ENCODE peak calls at places on chromosomes 12 and 14, in five cellular contexts. A is heart left ventricle, S is cardiac muscle cell, Y is astrocyte of the spinal cord, F is LNCaP clone FGC. T is an unnamed sample.

GRCh38 chr14:99035268-99035667 is 236.7 kb downstream of the BCL11B start:
- DNase-seq in A (peak; percentile 65), S (peak; percentile 51), Y (peak; percentile 33), F (no peak), T (peak; percentile 68)

GRCh38 chr12:1776139-1776975 is 44.0 kb upstream of the LRTM2 start:
- DNase-seq in S (peak; percentile 60), F (no peak), A (no peak), Y (peak; percentile 66), T (peak; percentile 93)

GRCh38 chr12:27505771-27506170 is 18.2 kb upstream of the PPFIBP1 start:
- DNase-seq in F (no peak), Y (peak; percentile 53), A (no peak), S (peak; percentile 31), T (no peak)

GRCh38 chr14:63770187-63770807 is 42.4 kb upstream of the SGPP1 start:
- DNase-seq in A (peak; percentile 43), Y (peak; percentile 58), S (peak; percentile 77), F (peak; percentile 22), T (peak; percentile 60)

GRCh38 chr14:23605931-23606585 is 27.5 kb upstream of the JPH4 start:
- DNase-seq in F (no peak), A (no peak), Y (no peak), S (no peak), T (peak; percentile 16)

GRCh38 chr14:57362356-57362755 is 28.0 kb upstream of the NAA30 start:
- DNase-seq in Y (peak; percentile 5), A (no peak), F (no peak), S (peak; percentile 46), T (no peak)

GRCh38 chr14:100734031-100734990 is 7.6 kb downstream of the DLK1 start:
- DNase-seq in Y (no peak), F (no peak), A (peak; percentile 20), S (no peak), T (no peak)

GRCh38 chr12:24424889-24425600 is 475.6 kb upstream of the SOX5 start:
- DNase-seq in S (no peak), A (no peak), F (no peak), Y (no peak), T (no peak)

GRCh38 chr14:101554991-101555668 is 6.2 kb upstream of the DIO3 start:
- DNase-seq in Y (no peak), S (no peak), F (no peak), A (no peak), T (no peak)

GRCh38 chr14:29321646-29322045 is 555.1 kb downstream of the FOXG1 start:
- DNase-seq in A (no peak), S (peak; percentile 58), Y (peak; percentile 72), F (no peak), T (peak; percentile 48)

GRCh38 chr14:51131516-51131915 is 36.6 kb upstream of the TRIM9 start:
- DNase-seq in S (no peak), Y (no peak), A (no peak), F (no peak), T (peak; percentile 43)

GRCh38 chr14:50677527-50678063 is 9.5 kb upstream of the SAV1 start:
- DNase-seq in A (no peak), F (no peak), Y (peak; percentile 64), S (peak; percentile 67), T (peak; percentile 85)

GRCh38 chr14:60651936-60652673 is 2.8 kb upstream of the SIX1 start:
- DNase-seq in F (no peak), S (no peak), A (no peak), Y (no peak), T (no peak)

GRCh38 chr14:24329736-24330135 is 5.1 kb downstream of the ADCY4 start:
- DNase-seq in F (no peak), A (peak; percentile 61), Y (no peak), S (no peak), T (no peak)

GRCh38 chr12:115374480-115375187 is 690.7 kb upstream of the TBX3 start:
- DNase-seq in A (no peak), S (no peak), F (no peak), Y (no peak), T (peak; percentile 76)

GRCh38 chr12:61536525-61536924 is 723.7 kb upstream of the USP15 start:
- DNase-seq in S (no peak), A (no peak), Y (no peak), F (no peak), T (peak; percentile 35)

GRCh38 chr14:77303417-77304156 is 17.1 kb downstream of the POMT2 start:
- DNase-seq in A (no peak), Y (peak; percentile 95), F (peak; percentile 46), S (peak; percentile 85), T (peak; percentile 98)

DNA sequence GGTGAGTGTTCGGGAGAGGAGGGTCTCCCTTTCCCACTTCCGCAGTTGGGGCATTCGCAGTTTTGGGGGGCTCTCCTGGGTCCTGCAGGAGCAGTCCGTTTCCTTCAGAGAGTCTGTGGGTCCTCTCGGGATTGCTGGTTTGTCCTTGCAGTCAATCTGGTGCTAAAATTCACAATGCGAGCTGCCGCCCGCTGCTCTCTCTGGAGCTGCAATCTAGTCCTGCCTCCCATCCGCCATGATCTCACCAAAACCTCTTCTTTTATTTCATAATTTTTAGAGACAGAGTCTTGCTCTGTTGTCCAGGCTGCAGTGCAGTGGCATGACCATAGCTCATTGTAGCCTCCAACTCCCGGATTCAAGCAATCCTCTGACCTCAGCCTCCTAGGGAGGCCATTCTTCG is 22.5 kb downstream of the RNFT2 start:
- DNase-seq in A (no peak), F (no peak), S (no peak), Y (no peak), T (no peak)
- H3K4me3 ChIP-seq in A (no peak overlapping the region), F (no peak overlapping the region), S (no peak overlapping the region), Y (no peak overlapping the region), T (no peak overlapping the region)

GRCh38 chr12:102454808-102455760 is 25.3 kb downstream of the IGF1 start:
- DNase-seq in A (peak; percentile 37), F (no peak), Y (no peak), S (peak; percentile 51), T (no peak)
- H3K4me3 ChIP-seq in A (no peak overlapping the region), F (no peak overlapping the region), Y (no peak overlapping the region), S (no peak overlapping the region), T (no peak overlapping the region)

DNA sequence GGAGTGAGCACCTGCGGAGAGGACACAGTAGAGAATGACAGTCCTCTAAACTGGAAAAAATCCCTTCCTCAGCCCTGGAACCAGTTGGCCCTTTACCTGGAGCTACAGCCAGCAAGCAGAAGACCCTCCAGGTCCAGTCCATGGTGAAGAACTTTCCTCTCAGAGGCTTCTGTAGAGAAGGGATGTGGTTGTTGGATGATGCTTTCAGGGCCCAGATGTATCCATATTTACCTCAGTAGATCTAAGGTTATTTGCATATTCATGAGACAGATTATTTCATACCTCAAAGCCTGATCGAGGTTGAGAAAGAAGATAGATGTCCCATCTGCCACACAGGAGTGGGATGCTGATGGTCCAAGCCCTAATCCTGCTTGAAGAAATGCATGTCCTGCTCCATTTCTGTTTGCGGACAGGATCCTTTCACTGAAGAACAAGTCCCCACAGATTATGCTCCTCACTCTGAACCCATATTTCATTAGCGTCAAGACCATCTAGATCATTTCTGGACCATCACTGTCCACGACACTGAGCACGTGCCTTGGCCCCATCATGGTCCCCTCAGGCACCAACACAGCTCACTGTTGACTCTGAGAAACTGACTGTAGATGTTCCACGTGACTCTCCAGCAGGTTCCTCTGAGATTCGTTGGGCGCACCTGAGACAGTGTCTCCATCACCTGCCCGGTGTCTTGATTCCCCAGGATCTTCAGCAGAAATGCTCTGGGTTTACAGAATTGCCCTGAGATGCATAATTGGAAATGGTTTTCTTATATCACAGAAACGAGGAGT is 985.2 kb downstream of the TMEM121 start:
- DNase-seq in Y (no peak), F (no peak), S (no peak), A (no peak), T (no peak)
- H3K4me3 ChIP-seq in Y (no peak overlapping the region), F (no peak overlapping the region), S (no peak overlapping the region), A (no peak overlapping the region), T (no peak overlapping the region)

DNA sequence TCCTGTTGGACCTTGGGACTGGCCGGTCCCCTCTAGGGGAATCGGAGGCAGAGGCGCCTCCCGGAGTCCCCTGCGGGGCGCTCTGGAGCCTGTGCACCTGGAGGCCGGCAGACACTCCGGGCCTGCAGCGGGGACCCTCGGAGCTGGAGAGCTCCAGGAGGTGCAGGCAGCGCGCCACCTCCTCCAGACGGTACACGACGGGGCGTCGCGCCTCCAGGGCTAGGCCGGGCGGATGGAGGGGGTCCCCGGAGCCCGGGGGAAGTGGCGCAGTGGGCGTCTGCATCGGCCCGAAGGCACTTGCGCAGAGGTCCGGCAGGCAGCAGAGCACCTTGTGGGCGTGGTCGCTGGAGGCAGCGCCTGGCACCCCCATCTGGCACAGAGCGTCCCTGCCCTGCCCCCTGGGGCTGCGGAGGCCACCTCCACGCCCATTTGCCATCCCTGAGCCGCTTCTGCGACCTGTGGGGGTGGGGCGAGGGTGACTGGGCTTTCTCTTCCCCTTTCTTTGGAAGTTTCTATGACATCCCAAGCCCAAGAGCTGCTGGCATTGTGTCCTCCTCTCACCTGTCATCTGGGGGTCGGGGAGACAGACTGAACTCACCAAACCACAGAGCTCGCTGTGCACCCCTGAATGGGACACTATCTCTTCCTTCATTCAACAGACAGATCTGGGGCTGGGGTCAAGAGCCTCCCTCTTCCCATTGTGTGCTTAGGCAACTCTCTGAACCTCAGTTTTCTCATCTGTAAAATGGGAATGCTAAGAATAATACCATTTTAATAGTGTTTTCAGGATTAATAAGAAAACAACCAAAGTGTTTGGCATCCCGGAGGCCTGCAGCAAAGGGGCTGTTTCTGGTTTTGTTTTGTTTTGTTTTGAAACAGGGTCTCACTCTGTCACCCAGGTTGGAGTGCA is 37.5 kb upstream of the CORO1C start:
- DNase-seq in Y (no peak), S (no peak), A (peak; percentile 61), F (no peak), T (peak; percentile 14)
- H3K4me3 ChIP-seq in Y (peak overlapping the region; percentile 22), S (peak overlapping the region; percentile 14), A (no peak overlapping the region), F (no peak overlapping the region), T (peak overlapping the region; percentile 7)

GRCh38 chr14:96206461-96206860 is 1.8 kb downstream of the BDKRB2 start:
- DNase-seq in F (no peak), A (no peak), S (no peak), Y (no peak), T (peak; percentile 39)
- H3K4me3 ChIP-seq in F (no peak overlapping the region), A (no peak overlapping the region), S (no peak overlapping the region), Y (no peak overlapping the region), T (no peak overlapping the region)

GRCh38 chr12:16347391-16348298 is at the start of gene MGST1:
- DNase-seq in A (peak; percentile 61), S (peak; percentile 78), Y (peak; percentile 62), F (no peak), T (peak; percentile 77)

GRCh38 chr12:16348435-16349131 is 1.1 kb downstream of the MGST1 start:
- DNase-seq in F (no peak), A (no peak), Y (no peak), S (peak; percentile 45), T (peak; percentile 20)

GRCh38 chr12:16345105-16345504 is 2.3 kb upstream of the MGST1 start:
- DNase-seq in A (no peak), Y (no peak), F (no peak), S (no peak), T (no peak)

GRCh38 chr12:16349132-16349463 is 1.7 kb downstream of the MGST1 start:
- DNase-seq in F (peak; percentile 70), S (peak; percentile 96), Y (peak; percentile 91), A (peak; percentile 61), T (peak; percentile 90)

DNA sequence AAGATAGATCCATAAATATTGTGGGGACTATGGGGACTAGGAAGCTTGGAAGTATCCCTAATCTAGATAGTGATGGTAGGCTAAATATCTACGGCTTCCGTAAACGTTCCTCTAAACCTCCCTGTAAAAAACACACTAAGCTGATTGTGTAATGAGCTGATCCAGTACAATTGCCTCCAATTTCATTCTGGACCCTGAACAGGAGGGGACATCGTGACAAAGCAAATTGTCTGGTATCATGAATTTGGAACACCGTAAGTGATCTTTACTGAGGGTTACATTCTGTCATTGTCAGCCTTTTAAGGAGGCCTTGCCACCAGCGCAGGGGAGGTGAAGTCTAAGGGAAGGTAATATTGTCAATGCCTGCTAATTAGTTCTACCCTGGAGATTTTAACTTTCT is 514 bp upstream of the MGST1 start:
- DNase-seq in S (no peak), F (no peak), Y (no peak), A (no peak), T (peak; percentile 3)
- H3K4me3 ChIP-seq in S (peak overlapping the region; percentile 44), F (peak overlapping the region; percentile 69), Y (peak overlapping the region; percentile 43), A (no peak overlapping the region), T (peak overlapping the region; percentile 82)